ENCODE peak calls at places on chromosomes 3 and 15, in five cellular contexts. R is prostate gland, N is ovary, T is mesothelial cell of epicardium, A is RWPE1. C is an unnamed sample.

GRCh38 chr15:45048784-45049631 is 26.0 kb downstream of the SORD start:
- DNase-seq in R (no peak), N (no peak), T (no peak), A (no peak), C (no peak)

GRCh38 chr3:114585687-114586086 is 291.9 kb downstream of the TIGIT start:
- DNase-seq in R (no peak), N (no peak), T (no peak), A (no peak), C (no peak)

GRCh38 chr3:62084558-62084957 is 288.8 kb downstream of the FEZF2 start:
- DNase-seq in R (no peak), N (no peak), T (no peak), A (peak; percentile 4), C (no peak)

GRCh38 chr3:129469026-129469425 is 29.0 kb downstream of the IFT122 start:
- DNase-seq in R (no peak), N (no peak), T (no peak), A (no peak), C (no peak)

GRCh38 chr3:33994568-33994967 is 196.1 kb downstream of the PDCD6IP start:
- DNase-seq in R (no peak), N (no peak), T (no peak), A (no peak), C (no peak)

GRCh38 chr15:45089712-45090373 is 24.1 kb downstream of the DUOX2 start:
- DNase-seq in R (no peak), N (no peak), T (no peak), A (no peak), C (no peak)

GRCh38 chr3:157669403-157669802 is 166.2 kb upstream of the VEPH1 start:
- DNase-seq in R (no peak), N (no peak), T (no peak), A (peak; percentile 1), C (no peak)

GRCh38 chr3:84772841-84773240 is 185.9 kb upstream of the CADM2 start:
- DNase-seq in R (no peak), N (no peak), T (no peak), A (no peak), C (no peak)

GRCh38 chr3:79337798-79338197 is 430.0 kb downstream of the ROBO1 start:
- DNase-seq in R (no peak), N (no peak), T (no peak), A (no peak), C (no peak)

GRCh38 chr3:111667621-111668239 is 72.6 kb upstream of the ZBED2 start:
- DNase-seq in R (no peak), N (no peak), T (no peak), A (no peak), C (no peak)

GRCh38 chr3:107756649-107757048 is 233.9 kb downstream of the BBX start:
- DNase-seq in R (no peak), N (no peak), T (no peak), A (no peak), C (no peak)

GRCh38 chr15:92803852-92804609 is 96.1 kb upstream of the CHD2 start:
- DNase-seq in R (peak; percentile 71), N (peak; percentile 63), T (no peak), A (peak; percentile 97), C (no peak)

GRCh38 chr3:126883241-126883640 is 99.7 kb upstream of the PLXNA1 start:
- DNase-seq in R (no peak), N (no peak), T (no peak), A (no peak), C (no peak)

GRCh38 chr3:129211345-129211744 is 27.6 kb upstream of the CNBP start:
- DNase-seq in R (no peak), N (no peak), T (no peak), A (no peak), C (no peak)

GRCh38 chr15:78044407-78045155 is 32.9 kb downstream of the TBC1D2B start:
- DNase-seq in R (no peak), N (no peak), T (no peak), A (no peak), C (no peak)

GRCh38 chr3:100629728-100630127 is 20.3 kb downstream of the ADGRG7 start:
- DNase-seq in R (no peak), N (no peak), T (no peak), A (no peak), C (no peak)

GRCh38 chr3:65402597-65402996 is 636.1 kb downstream of the MAGI1 start:
- DNase-seq in R (no peak), N (no peak), T (no peak), A (peak; percentile 45), C (no peak)

GRCh38 chr3:20741381-20741780 is 555.4 kb upstream of the SGO1 start:
- DNase-seq in R (no peak), N (no peak), T (no peak), A (no peak), C (no peak)

GRCh38 chr3:112086857-112087524 is 802 bp downstream of the C3orf52 start:
- DNase-seq in R (no peak), N (no peak), T (no peak), A (peak; percentile 71), C (no peak)

GRCh38 chr3:30141178-30141581 is 465.2 kb upstream of the TGFBR2 start:
- DNase-seq in R (no peak), N (no peak), T (no peak), A (no peak), C (no peak)

GRCh38 chr15:67906382-67906781 is 66.5 kb upstream of the RNU6-1 start:
- DNase-seq in R (no peak), N (no peak), T (no peak), A (no peak), C (no peak)

GRCh38 chr3:138945646-138946553 is 1.0 kb downstream of the FOXL2 start:
- DNase-seq in R (no peak), N (peak; percentile 70), T (no peak), A (no peak), C (no peak)

GRCh38 chr3:194998417-194998816 is 272.5 kb downstream of the XXYLT1 start:
- DNase-seq in R (no peak), N (no peak), T (no peak), A (no peak), C (no peak)

DNA sequence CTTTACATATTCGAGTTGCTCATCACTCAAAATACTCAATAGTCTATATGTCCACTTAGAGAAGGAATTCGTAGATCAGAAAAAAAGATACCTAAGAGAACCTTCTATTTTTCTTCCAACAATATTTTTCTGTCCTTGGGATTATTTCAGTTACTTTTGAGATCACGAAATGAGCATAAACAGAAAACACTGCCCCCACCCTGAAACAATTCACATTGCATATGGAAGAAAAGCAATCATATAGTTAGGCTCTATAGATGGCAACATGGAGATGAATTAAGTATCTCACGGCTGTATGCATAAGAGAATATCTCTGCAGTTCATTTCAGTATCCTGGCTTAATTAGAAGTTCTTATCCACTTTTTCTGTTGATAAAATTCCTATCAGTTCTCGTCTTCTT is 391.1 kb downstream of the FGF12 start:
- DNase-seq in R (no peak), N (no peak), T (no peak), A (no peak), C (no peak)
- TF ChIP-seq CTCF in R (no peak), N (no peak), T (no peak), A (no peak), C (peak; percentile 34)

GRCh38 chr3:190017575-190018288 is 103.0 kb downstream of the P3H2 start:
- DNase-seq in R (peak; percentile 46), N (no peak), T (no peak), A (peak; percentile 36), C (no peak)
- TF ChIP-seq CTCF in R (peak; percentile 54), N (peak; percentile 33), T (no peak), A (peak; percentile 47), C (peak; percentile 44)

GRCh38 chr15:75177360-75178071 is 24.2 kb upstream of the C15orf39 start:
- DNase-seq in R (no peak), N (peak; percentile 48), T (no peak), A (no peak), C (no peak)
- TF ChIP-seq CTCF in R (no peak), N (no peak), T (no peak), A (no peak), C (no peak)

GRCh38 chr3:144028798-144029411 is 57.3 kb downstream of the DIPK2A start:
- DNase-seq in R (no peak), N (no peak), T (no peak), A (no peak), C (no peak)
- TF ChIP-seq CTCF in R (no peak), N (no peak), T (no peak), A (no peak), C (no peak)

GRCh38 chr15:88487796-88488523 is 20.5 kb downstream of the MRPS11 start:
- DNase-seq in R (no peak), N (no peak), T (no peak), A (no peak), C (no peak)

GRCh38 chr15:88484781-88485246 is 17.3 kb downstream of the MRPS11 start:
- DNase-seq in R (no peak), N (no peak), T (no peak), A (no peak), C (no peak)

GRCh38 chr15:88490036-88490435 is 22.5 kb downstream of the MRPS11 start:
- DNase-seq in R (no peak), N (no peak), T (no peak), A (no peak), C (no peak)

GRCh38 chr15:88489321-88489720 is 21.8 kb downstream of the MRPS11 start:
- DNase-seq in R (no peak), N (no peak), T (no peak), A (no peak), C (no peak)

DNA sequence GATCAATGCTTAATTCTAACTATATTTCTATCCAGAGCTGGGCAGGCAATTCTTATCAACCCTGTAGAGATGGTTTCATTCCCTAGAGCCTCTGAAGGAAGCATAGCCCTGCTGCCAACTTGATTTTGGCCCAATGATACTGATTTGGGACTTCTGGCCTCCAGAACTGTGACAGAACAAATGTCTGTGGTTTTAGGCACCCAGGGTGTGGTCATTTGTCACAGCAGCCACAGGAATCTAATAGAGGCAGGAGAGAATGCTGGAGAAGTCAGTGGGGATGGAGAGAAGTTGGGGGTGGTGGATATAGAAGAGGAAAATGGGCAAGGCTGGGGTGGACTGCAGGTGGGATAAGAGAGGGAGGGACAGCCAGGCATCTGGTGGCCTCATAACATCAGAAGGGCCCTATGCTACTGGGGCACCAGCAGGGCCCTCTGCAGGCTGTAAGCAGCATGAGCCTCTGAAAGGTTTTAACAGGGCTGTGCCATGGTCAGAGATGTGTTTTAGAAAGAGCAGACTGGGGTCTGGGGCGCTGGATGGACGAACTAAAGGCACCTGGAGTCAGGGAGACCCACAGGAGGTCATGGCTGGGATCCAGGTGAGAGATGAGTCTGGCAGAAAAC is 19.8 kb downstream of the MRPS11 start:
- DNase-seq in R (no peak), N (no peak), T (no peak), A (no peak), C (no peak)
- TF ChIP-seq CTCF in R (no peak), N (no peak), T (no peak), A (no peak), C (no peak)

DNA sequence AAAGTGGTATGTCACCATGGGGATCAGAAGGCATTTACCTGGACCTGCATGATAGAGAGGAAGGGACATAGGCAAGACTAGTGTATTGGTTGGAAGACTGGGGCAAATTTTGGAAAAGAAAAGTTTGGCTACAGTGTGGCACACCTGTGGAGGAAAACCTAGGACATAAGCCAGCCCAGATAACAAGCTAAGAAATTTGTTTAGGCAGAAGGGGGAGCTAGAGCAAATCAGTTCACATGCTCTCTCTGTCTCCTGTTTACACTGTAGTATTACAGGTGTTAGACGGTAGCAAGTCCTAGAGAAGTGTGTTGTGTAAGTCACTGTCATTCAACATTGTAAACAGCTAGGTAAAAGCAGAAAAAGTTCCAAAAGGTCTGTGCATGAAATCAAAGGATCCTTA is 11.9 kb upstream of the ALDH1A2 start:
- DNase-seq in R (peak; percentile 25), N (no peak), T (no peak), A (no peak), C (no peak)
- TF ChIP-seq CTCF in R (peak; percentile 52), N (no peak), T (no peak), A (peak; percentile 15), C (no peak)

C was measured in neural crest cell.